ENCODE peak calls at places on chromosome 7, in eight cellular contexts. B is GM23248; F is fibroblast of lung; G is gastrocnemius medialis; C is OCI-LY7; L is heart left ventricle; Y is CD8-positive, alpha-beta T cell; W is kidney. E is an unnamed sample. For H3K4me1, the result is how much of the 10 kb centered on the place peaks cover.

GRCh38 chr7:55249332-55249731 is 115.8 kb upstream of the LANCL2 start:
- DNase-seq in G (no peak), C (no peak), F (no peak), B (no peak), Y (no peak), W (no peak), L (no peak), E (no peak)

GRCh38 chr7:45888185-45888992 is at the start of gene IGFBP1:
- DNase-seq in L (no peak), Y (no peak), B (peak), F (peak), W (peak), G (no peak), C (no peak), E (no peak)

GRCh38 chr7:12737364-12737763 is 49.9 kb downstream of the ARL4A start:
- DNase-seq in Y (no peak), B (no peak), L (no peak), F (no peak), C (no peak), G (no peak), W (no peak), E (no peak)

GRCh38 chr7:102874166-102874829 is 38.5 kb upstream of the LRRC17 start:
- DNase-seq in Y (no peak), W (no peak), B (peak), C (no peak), G (no peak), L (no peak), F (peak), E (no peak)

GRCh38 chr7:65809982-65810288 is 62.9 kb upstream of the VKORC1L1 start:
- DNase-seq in L (no peak), B (no peak), Y (no peak), F (no peak), G (no peak), W (no peak), C (no peak), E (no peak)

GRCh38 chr7:28008171-28008570 is 172.4 kb downstream of the JAZF1 start:
- DNase-seq in G (no peak), L (no peak), C (no peak), F (no peak), B (no peak), W (no peak), Y (no peak), E (no peak)

GRCh38 chr7:131501422-131501821 is 55.0 kb downstream of the PODXL start:
- DNase-seq in B (peak), L (no peak), G (no peak), C (no peak), Y (peak), F (peak), W (no peak), E (no peak)

GRCh38 chr7:18653381-18654155 is 158.0 kb downstream of the HDAC9 start:
- DNase-seq in L (no peak), G (no peak), W (no peak), B (no peak), C (no peak), Y (no peak), F (peak), E (no peak)

GRCh38 chr7:17773289-17773626 is 167.0 kb downstream of the SNX13 start:
- DNase-seq in G (peak), Y (no peak), L (no peak), F (peak), C (no peak), W (no peak), B (peak), E (peak)

GRCh38 chr7:112023282-112023681 is 182.9 kb downstream of the DOCK4 start:
- DNase-seq in Y (no peak), B (no peak), L (no peak), W (no peak), F (no peak), C (no peak), G (no peak), E (no peak)

GRCh38 chr7:44305564-44306507 is 19.6 kb downstream of the CAMK2B start:
- DNase-seq in W (no peak), B (no peak), L (no peak), G (no peak), Y (no peak), C (no peak), F (no peak), E (no peak)

GRCh38 chr7:87364246-87364645 is 18.8 kb downstream of the CROT start:
- DNase-seq in L (no peak), C (no peak), F (no peak), G (no peak), B (no peak), Y (no peak), W (no peak), E (no peak)

GRCh38 chr7:10657201-10657600 is 316.5 kb upstream of the PHF14 start:
- DNase-seq in C (no peak), W (no peak), L (no peak), F (no peak), Y (no peak), G (no peak), B (no peak), E (no peak)

GRCh38 chr7:116809636-116810266 is 52.6 kb upstream of the CAPZA2 start:
- DNase-seq in F (peak), B (peak), W (no peak), Y (no peak), L (peak), G (no peak), C (peak), E (no peak)

GRCh38 chr7:90401989-90402388 is 1.3 kb upstream of the CLDN12 start:
- DNase-seq in B (peak), C (no peak), G (no peak), W (no peak), Y (no peak), L (no peak), F (peak), E (no peak)

GRCh38 chr7:815284-816216 is 16.7 kb upstream of the SUN1 start:
- DNase-seq in W (peak), Y (no peak), F (peak), G (no peak), C (peak), B (peak), L (no peak), E (peak)

GRCh38 chr7:90192876-90193765 is 18.4 kb upstream of the STEAP2 start:
- DNase-seq in Y (no peak), F (peak), G (no peak), C (no peak), W (no peak), L (no peak), B (peak), E (no peak)

GRCh38 chr7:77727527-77727926 is 31.3 kb downstream of the RSBN1L start:
- DNase-seq in B (no peak), L (no peak), F (no peak), C (no peak), Y (no peak), W (no peak), G (no peak), E (no peak)

GRCh38 chr7:123719481-123719806 is 29.4 kb downstream of the WASL start:
- DNase-seq in W (no peak), Y (no peak), B (no peak), G (no peak), F (no peak), L (no peak), C (no peak), E (no peak)
- H3K4me1 ChIP-seq in W (under half), Y (under half), B (under half), G (half or more), F (under half), L (under half), C (under half), E (under half)

GRCh38 chr7:16645593-16646426 is at the start of the genes ANKMY2 and BZW2:
- DNase-seq in W (peak), F (peak), Y (peak), L (peak), G (peak), C (peak), B (peak), E (peak)

GRCh38 chr7:16644157-16644556 is 1.4 kb downstream of the ANKMY2 start:
- DNase-seq in L (no peak), G (no peak), Y (no peak), W (no peak), C (no peak), F (no peak), B (no peak), E (no peak)

GRCh38 chr7:16646427-16647081 is 573 bp downstream of the BZW2 start:
- DNase-seq in W (no peak), B (peak), F (peak), G (no peak), C (peak), Y (no peak), L (no peak), E (no peak)

GRCh38 chr7:16644624-16644986 is 949 bp downstream of the ANKMY2 start:
- DNase-seq in G (peak), C (peak), B (peak), L (peak), W (peak), Y (peak), F (peak), E (peak)

DNA sequence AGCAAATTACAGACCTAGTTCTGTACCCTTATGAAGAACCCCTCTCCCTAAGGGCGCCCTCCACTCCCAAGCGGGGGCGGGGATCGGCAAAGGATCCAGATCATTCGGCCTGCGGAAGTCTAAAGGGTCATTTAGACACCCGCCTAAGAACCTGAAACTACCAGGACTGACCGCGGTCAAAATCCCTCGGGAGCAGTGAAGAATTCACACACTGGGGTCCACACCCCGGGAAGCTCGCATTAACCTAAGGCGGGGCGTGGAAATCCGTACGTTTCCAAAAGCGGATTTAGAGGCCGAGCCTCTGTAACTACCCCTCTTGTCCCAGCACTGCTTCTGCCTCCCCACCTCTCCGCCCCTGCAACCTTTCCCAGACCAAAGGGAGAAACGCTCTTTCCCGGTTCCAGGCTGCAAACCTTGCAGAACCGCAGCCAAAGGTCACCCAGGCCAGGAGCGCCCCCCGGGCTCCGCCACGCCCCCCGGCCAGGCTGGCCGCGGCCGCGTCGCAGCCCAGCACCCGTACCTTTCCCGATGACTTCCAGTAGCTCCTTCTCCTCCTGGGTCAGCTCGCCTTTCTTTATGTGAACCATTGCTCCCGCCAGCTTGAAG is 464 bp downstream of the ANKMY2 start:
- DNase-seq in L (peak), C (peak), W (peak), G (peak), Y (peak), F (peak), B (peak), E (peak)
- H3K4me1 ChIP-seq in L (half or more), C (under half), W (under half), G (half or more), Y (under half), F (under half), B (under half), E (under half)

GRCh38 chr7:148693651-148694050 is 5.1 kb upstream of the CUL1 start:
- DNase-seq in C (no peak), W (no peak), B (no peak), F (no peak), G (no peak), Y (no peak), L (no peak), E (no peak)
- H3K4me1 ChIP-seq in C (under half), W (under half), B (under half), F (under half), G (under half), Y (under half), L (under half), E (under half)

GRCh38 chr7:13949450-13949849 is 40.0 kb downstream of the ETV1 start:
- DNase-seq in G (no peak), C (no peak), L (no peak), F (no peak), W (no peak), Y (no peak), B (no peak), E (no peak)

GRCh38 chr7:13947535-13947934 is 41.9 kb downstream of the ETV1 start:
- DNase-seq in Y (no peak), W (no peak), F (no peak), C (no peak), G (no peak), B (no peak), L (no peak), E (no peak)

GRCh38 chr7:13952921-13953320 is 36.5 kb downstream of the ETV1 start:
- DNase-seq in L (no peak), B (no peak), F (no peak), C (no peak), G (no peak), Y (no peak), W (no peak), E (no peak)

GRCh38 chr7:13948019-13948781 is 41.3 kb downstream of the ETV1 start:
- DNase-seq in Y (no peak), C (no peak), W (no peak), G (no peak), F (peak), L (no peak), B (no peak), E (no peak)

DNA sequence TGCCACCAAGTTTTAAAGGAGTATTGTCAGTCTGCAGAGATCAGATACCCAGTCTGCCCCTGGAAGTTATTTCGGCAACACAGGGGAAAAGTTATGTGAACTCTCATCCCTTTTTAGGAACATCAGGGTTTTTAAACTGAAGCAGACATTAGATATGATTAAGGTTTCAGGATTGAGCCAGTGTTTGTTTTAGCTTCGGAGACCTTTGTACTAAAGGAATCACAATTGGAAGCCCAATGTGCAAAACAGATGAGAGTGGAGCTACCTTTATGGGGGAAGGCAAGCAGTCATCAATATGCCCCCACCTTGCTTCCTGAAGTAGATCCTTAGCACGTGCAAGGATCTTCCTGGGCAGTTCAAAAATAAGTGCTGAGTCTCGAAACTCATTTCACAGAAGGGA is 39.5 kb downstream of the ETV1 start:
- DNase-seq in F (no peak), C (no peak), B (no peak), W (no peak), Y (no peak), G (no peak), L (no peak), E (no peak)
- H3K4me1 ChIP-seq in F (under half), C (under half), B (under half), W (under half), Y (under half), G (under half), L (under half), E (under half)

GRCh38 chr7:74235525-74236269 is 18.5 kb downstream of the RFC2 start:
- DNase-seq in W (no peak), F (no peak), B (no peak), G (no peak), Y (no peak), C (no peak), L (no peak), E (no peak)
- H3K4me1 ChIP-seq in W (under half), F (under half), B (under half), G (under half), Y (under half), C (under half), L (under half), E (under half)

GRCh38 chr7:100886936-100887185 is 2.7 kb downstream of the UFSP1 start:
- DNase-seq in C (no peak), Y (no peak), G (no peak), F (no peak), L (no peak), W (no peak), B (no peak), E (no peak)

GRCh38 chr7:100887186-100887954 is 2.1 kb downstream of the UFSP1 start:
- DNase-seq in W (peak), B (no peak), C (peak), Y (peak), F (no peak), L (no peak), G (no peak), E (peak)

GRCh38 chr7:100884741-100885439 is 4.6 kb downstream of the UFSP1 start:
- DNase-seq in W (no peak), L (no peak), Y (no peak), F (no peak), G (no peak), B (no peak), C (no peak), E (no peak)

GRCh38 chr7:100885440-100886141 is 3.9 kb downstream of the UFSP1 start:
- DNase-seq in W (no peak), G (no peak), L (no peak), F (no peak), B (no peak), C (no peak), Y (no peak), E (no peak)

GRCh38 chr7:100886142-100886935 is 3.2 kb downstream of the UFSP1 start:
- DNase-seq in L (no peak), C (no peak), Y (no peak), F (no peak), B (no peak), G (no peak), W (no peak), E (no peak)
- H3K4me1 ChIP-seq in L (under half), C (under half), Y (under half), F (under half), B (under half), G (under half), W (under half), E (under half)

E was measured in mucosa of descending colon.